ENCODE peak calls at places on chromosomes 2 and 18, in four cellular contexts. I, C, M and V are unnamed samples. For H3K36me3, the result is how much of the 10 kb centered on the place peaks cover.

GRCh38 chr18:10351858-10352257 is 102.6 kb upstream of the APCDD1 start:
- DNase-seq in I (peak), C (no peak), M (no peak), V (no peak)

GRCh38 chr2:3365219-3365618 is 12.4 kb downstream of the EIPR1 start:
- DNase-seq in C (no peak), M (no peak), I (no peak), V (no peak)

GRCh38 chr2:98465456-98466201 is 21.0 kb downstream of the INPP4A start:
- DNase-seq in I (peak), M (peak), C (peak), V (no peak)

GRCh38 chr2:227443889-227444568 is 27.9 kb upstream of the AGFG1 start:
- DNase-seq in I (no peak), M (no peak), C (no peak), V (no peak)

GRCh38 chr2:149170911-149171310 is 132.4 kb downstream of the LYPD6B start:
- DNase-seq in C (peak), M (no peak), I (peak), V (no peak)

GRCh38 chr2:20050712-20051517 is 513 bp downstream of the LAPTM4A start:
- DNase-seq in I (peak), M (peak), C (peak), V (peak)

GRCh38 chr2:6966541-6966940 is 49.3 kb downstream of the RNF144A start:
- DNase-seq in M (no peak), C (no peak), I (no peak), V (no peak)

GRCh38 chr2:218605438-218605837 is 2.3 kb upstream of the PLCD4 start:
- DNase-seq in C (no peak), I (peak), M (no peak), V (peak)

GRCh38 chr2:222671259-222672067 is at the start of gene MOGAT1:
- DNase-seq in C (peak), I (peak), M (no peak), V (peak)

GRCh38 chr2:230952226-230952956 is 27.3 kb upstream of the GPR55 start:
- DNase-seq in C (no peak), I (no peak), M (no peak), V (no peak)

GRCh38 chr2:122340246-122340645 is 584.8 kb downstream of the TSN start:
- DNase-seq in M (no peak), C (no peak), I (no peak), V (no peak)

GRCh38 chr2:153818242-153818641 is 53.5 kb upstream of the GALNT13 start:
- DNase-seq in I (no peak), C (no peak), M (no peak), V (no peak)

GRCh38 chr2:84959045-84959493 is 11.9 kb upstream of the KCMF1 start:
- DNase-seq in M (no peak), C (no peak), I (no peak), V (no peak)

GRCh38 chr2:45823723-45824206 is 172.3 kb downstream of the PRKCE start:
- DNase-seq in I (peak), M (no peak), C (peak), V (peak)

GRCh38 chr2:102891261-102891660 is 129.4 kb downstream of the TMEM182 start:
- DNase-seq in C (no peak), I (no peak), M (no peak), V (no peak)

GRCh38 chr18:57943723-57944122 is 100.3 kb upstream of the NEDD4L start:
- DNase-seq in C (no peak), M (peak), I (no peak), V (no peak)

GRCh38 chr18:2570772-2571199 is 519 bp downstream of the METTL4 start:
- DNase-seq in I (peak), C (peak), M (peak), V (peak)

GRCh38 chr2:160474319-160474645 is 19.3 kb downstream of the RBMS1 start:
- DNase-seq in I (no peak), C (no peak), M (no peak), V (no peak)

GRCh38 chr2:112637289-112637660 is 8.5 kb upstream of the SLC20A1 start:
- DNase-seq in M (no peak), C (no peak), I (no peak), V (no peak)

GRCh38 chr2:17223171-17223570 is 295.1 kb downstream of the RAD51AP2 start:
- DNase-seq in C (no peak), I (no peak), M (no peak), V (no peak)

GRCh38 chr18:29418136-29418535 is 1241.2 kb upstream of the CDH2 start:
- DNase-seq in I (no peak), M (no peak), C (no peak), V (no peak)

GRCh38 chr2:182302174-182302573 is 124.7 kb downstream of the PDE1A start:
- DNase-seq in C (no peak), M (no peak), I (no peak), V (no peak)

GRCh38 chr2:166230024-166230723 is 102.4 kb upstream of the SCN1A start:
- DNase-seq in M (no peak), I (peak), C (no peak), V (no peak)

GRCh38 chr18:75341267-75341666 is 86.2 kb downstream of the SMIM21 start:
- DNase-seq in M (peak), I (no peak), C (no peak), V (no peak)

GRCh38 chr18:3211236-3211992 is 8.4 kb downstream of the MYOM1 start:
- DNase-seq in M (no peak), I (peak), C (no peak), V (peak)

GRCh38 chr2:70140978-70141753 is 49.7 kb downstream of the C2orf42 start:
- DNase-seq in M (peak), I (peak), C (peak), V (peak)

GRCh38 chr2:62137431-62137830 is 58.5 kb upstream of the B3GNT2 start:
- DNase-seq in C (no peak), M (no peak), I (no peak), V (no peak)

GRCh38 chr2:19955544-19956422 is 34.1 kb downstream of the WDR35 start:
- DNase-seq in M (peak), C (peak), I (peak), V (peak)

GRCh38 chr2:9565436-9566153 is 10.0 kb upstream of the ADAM17 start:
- DNase-seq in C (peak), I (peak), M (no peak), V (peak)

GRCh38 chr2:28539095-28539494 is 43.2 kb downstream of the PLB1 start:
- DNase-seq in I (no peak), M (no peak), C (peak), V (no peak)

GRCh38 chr2:33291278-33292013 is 185.0 kb upstream of the RASGRP3 start:
- DNase-seq in M (no peak), I (no peak), C (no peak), V (no peak)

GRCh38 chr2:171347158-171347557 is 86.6 kb downstream of the METTL8 start:
- DNase-seq in I (no peak), C (no peak), M (no peak), V (no peak)

GRCh38 chr2:47309472-47309951 is 93.4 kb upstream of the MSH2 start:
- DNase-seq in M (no peak), C (no peak), I (no peak), V (no peak)

GRCh38 chr2:84888401-84889276 is 7.8 kb upstream of the TRABD2A start:
- DNase-seq in C (no peak), M (no peak), I (no peak), V (no peak)

DNA sequence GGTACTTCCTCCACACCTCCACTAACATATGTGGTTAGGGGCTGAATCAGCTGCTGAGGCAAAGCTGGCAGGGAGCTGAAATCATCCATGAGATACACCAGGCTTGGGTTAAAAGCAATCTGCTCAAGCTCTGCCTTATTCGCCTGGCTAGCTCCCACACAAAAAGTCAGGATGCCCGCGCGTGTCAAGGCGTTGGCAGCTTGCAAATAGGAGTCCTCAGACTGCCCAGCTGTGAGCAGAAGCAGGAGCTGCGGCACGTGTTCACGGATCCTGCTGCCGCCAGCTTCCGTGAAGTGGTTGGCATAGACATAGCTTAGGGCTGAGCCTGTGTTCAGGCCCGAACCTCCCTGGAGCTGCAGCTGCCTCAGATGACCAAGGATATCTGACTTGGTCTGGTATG is 35.3 kb downstream of the COL6A3 start:
- DNase-seq in I (no peak), M (no peak), C (no peak), V (no peak)
- H3K36me3 ChIP-seq in I (under half), M (under half), C (under half), V (under half)

GRCh38 chr2:146940016-146940685 is 904.7 kb upstream of the ACVR2A start:
- DNase-seq in M (no peak), I (no peak), C (no peak), V (no peak)

GRCh38 chr2:146931109-146931508 is 913.7 kb upstream of the ACVR2A start:
- DNase-seq in M (no peak), I (no peak), C (no peak), V (no peak)

GRCh38 chr2:146934921-146935320 is 909.9 kb upstream of the ACVR2A start:
- DNase-seq in I (no peak), M (no peak), C (no peak), V (no peak)
- H3K27ac ChIP-seq in I (no peak), M (no peak), C (no peak), V (no peak)

GRCh38 chr2:174593041-174593440 is 4.6 kb downstream of the WIPF1 start:
- DNase-seq in C (no peak), I (no peak), M (no peak), V (no peak)

GRCh38 chr2:174591740-174592139 is 5.9 kb downstream of the WIPF1 start:
- DNase-seq in M (no peak), C (no peak), I (no peak), V (no peak)

GRCh38 chr2:174595415-174595814 is 2.2 kb downstream of the WIPF1 start:
- DNase-seq in M (no peak), C (no peak), I (no peak), V (no peak)

GRCh38 chr2:174594451-174594850 is 3.2 kb downstream of the WIPF1 start:
- DNase-seq in M (no peak), I (no peak), C (no peak), V (no peak)

DNA sequence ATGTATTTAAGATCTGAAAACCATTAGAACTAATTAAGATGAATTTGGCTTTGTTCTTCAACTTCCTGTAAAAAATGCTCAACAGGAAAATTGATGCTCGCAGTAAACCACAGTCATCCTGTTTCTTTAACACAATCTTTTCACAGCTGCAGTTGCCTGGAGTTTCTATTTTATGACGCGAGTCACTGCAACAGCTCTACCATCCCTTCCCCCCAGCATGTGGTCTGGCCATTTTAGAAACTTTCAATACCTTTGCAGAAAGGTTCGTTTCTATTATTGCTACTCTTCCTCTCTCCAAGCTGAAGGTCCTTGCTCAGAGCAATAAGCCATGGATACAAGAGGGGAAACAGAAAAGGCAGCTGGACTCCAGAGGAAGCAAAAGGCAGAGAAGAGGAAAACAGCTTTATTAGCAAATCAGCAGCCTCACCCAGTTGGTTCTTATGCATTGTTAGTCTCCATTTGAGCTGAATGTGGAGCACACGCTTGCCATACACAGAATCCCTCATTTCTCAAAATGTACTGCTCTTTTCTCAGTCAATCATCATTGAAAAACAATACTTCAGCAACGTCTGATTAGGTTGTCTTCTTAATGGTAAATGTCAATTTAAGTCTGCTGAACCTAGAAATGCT is 3.9 kb downstream of the WIPF1 start:
- DNase-seq in C (no peak), M (no peak), I (no peak), V (no peak)
- H3K4me3 ChIP-seq in C (no peak), M (no peak), I (no peak), V (no peak)

GRCh38 chr2:174383796-174384195 is 11.7 kb upstream of the SCRN3 start:
- DNase-seq in M (no peak), C (no peak), I (no peak), V (no peak)
- H3K36me3 ChIP-seq in M (under half), C (under half), I (under half), V (under half)